ENCODE peak calls at places on chromosome 20, in eight cellular contexts. One of them, this sample, is unnamed.

GRCh38 chr20:64114356-64114971 is 7.1 kb upstream of the NPBWR2 start:
- DNase-seq in tibial nerve: no peak
- DNase-seq in effector memory CD4-positive, alpha-beta T cell: no peak
- DNase-seq in mesenchymal stem cell: no peak
- DNase-seq in keratinocyte: no peak
- DNase-seq in neural progenitor cell: no peak
- DNase-seq in heart right ventricle: no peak
- DNase-seq in mesendoderm: no peak
- DNase-seq in this sample: no peak

GRCh38 chr20:53907968-53908751 is 162.2 kb downstream of the BCAS1 start:
- DNase-seq in tibial nerve: no peak
- DNase-seq in effector memory CD4-positive, alpha-beta T cell: no peak
- DNase-seq in mesenchymal stem cell: no peak
- DNase-seq in keratinocyte: no peak
- DNase-seq in neural progenitor cell: no peak
- DNase-seq in heart right ventricle: no peak
- DNase-seq in mesendoderm: no peak
- DNase-seq in this sample: no peak

GRCh38 chr20:57124346-57124745 is 142.1 kb downstream of the BMP7 start:
- DNase-seq in tibial nerve: no peak
- DNase-seq in effector memory CD4-positive, alpha-beta T cell: no peak
- DNase-seq in mesenchymal stem cell: no peak
- DNase-seq in keratinocyte: no peak
- DNase-seq in neural progenitor cell: no peak
- DNase-seq in heart right ventricle: no peak
- DNase-seq in mesendoderm: no peak
- DNase-seq in this sample: no peak

GRCh38 chr20:4170621-4171537 is 155.5 kb upstream of the RNF24 start:
- DNase-seq in tibial nerve: no peak
- DNase-seq in effector memory CD4-positive, alpha-beta T cell: no peak
- DNase-seq in mesenchymal stem cell: peak; percentile 52
- DNase-seq in keratinocyte: no peak
- DNase-seq in neural progenitor cell: peak; percentile 55
- DNase-seq in heart right ventricle: no peak
- DNase-seq in mesendoderm: no peak
- DNase-seq in this sample: no peak

GRCh38 chr20:4962257-4962855 is 39.0 kb downstream of the SLC23A2 start:
- DNase-seq in tibial nerve: no peak
- DNase-seq in effector memory CD4-positive, alpha-beta T cell: peak; percentile 2
- DNase-seq in mesenchymal stem cell: no peak
- DNase-seq in keratinocyte: no peak
- DNase-seq in neural progenitor cell: no peak
- DNase-seq in heart right ventricle: no peak
- DNase-seq in mesendoderm: peak; percentile 52
- DNase-seq in this sample: no peak

GRCh38 chr20:52847739-52848359 is 124.3 kb upstream of the TSHZ2 start:
- DNase-seq in tibial nerve: no peak
- DNase-seq in effector memory CD4-positive, alpha-beta T cell: no peak
- DNase-seq in mesenchymal stem cell: no peak
- DNase-seq in keratinocyte: no peak
- DNase-seq in neural progenitor cell: peak; percentile 11
- DNase-seq in heart right ventricle: no peak
- DNase-seq in mesendoderm: no peak
- DNase-seq in this sample: no peak

GRCh38 chr20:1524004-1524403 is 32.8 kb upstream of the SIRPB2 start:
- DNase-seq in tibial nerve: no peak
- DNase-seq in effector memory CD4-positive, alpha-beta T cell: no peak
- DNase-seq in mesenchymal stem cell: no peak
- DNase-seq in keratinocyte: no peak
- DNase-seq in neural progenitor cell: no peak
- DNase-seq in heart right ventricle: no peak
- DNase-seq in mesendoderm: no peak
- DNase-seq in this sample: no peak

GRCh38 chr20:11332376-11332775 is 585.3 kb upstream of the BTBD3 start:
- DNase-seq in tibial nerve: no peak
- DNase-seq in effector memory CD4-positive, alpha-beta T cell: no peak
- DNase-seq in mesenchymal stem cell: no peak
- DNase-seq in keratinocyte: no peak
- DNase-seq in neural progenitor cell: no peak
- DNase-seq in heart right ventricle: no peak
- DNase-seq in mesendoderm: no peak
- DNase-seq in this sample: no peak

GRCh38 chr20:19621072-19621471 is 137.0 kb upstream of the RIN2 start:
- DNase-seq in tibial nerve: no peak
- DNase-seq in effector memory CD4-positive, alpha-beta T cell: no peak
- DNase-seq in mesenchymal stem cell: no peak
- DNase-seq in keratinocyte: no peak
- DNase-seq in neural progenitor cell: no peak
- DNase-seq in heart right ventricle: no peak
- DNase-seq in mesendoderm: peak; percentile 50
- DNase-seq in this sample: no peak

GRCh38 chr20:57654998-57655811 is 35.0 kb upstream of the ZBP1 start:
- DNase-seq in tibial nerve: peak; percentile 5
- DNase-seq in effector memory CD4-positive, alpha-beta T cell: no peak
- DNase-seq in mesenchymal stem cell: no peak
- DNase-seq in keratinocyte: no peak
- DNase-seq in neural progenitor cell: no peak
- DNase-seq in heart right ventricle: peak; percentile 3
- DNase-seq in mesendoderm: peak; percentile 46
- DNase-seq in this sample: no peak

GRCh38 chr20:23106271-23106851 is 20.2 kb upstream of the CD93 start:
- DNase-seq in tibial nerve: no peak
- DNase-seq in effector memory CD4-positive, alpha-beta T cell: no peak
- DNase-seq in mesenchymal stem cell: peak; percentile 86
- DNase-seq in keratinocyte: no peak
- DNase-seq in neural progenitor cell: no peak
- DNase-seq in heart right ventricle: peak; percentile 44
- DNase-seq in mesendoderm: no peak
- DNase-seq in this sample: no peak

GRCh38 chr20:8414611-8415274 is 282.7 kb downstream of the PLCB1 start:
- DNase-seq in tibial nerve: no peak
- DNase-seq in effector memory CD4-positive, alpha-beta T cell: no peak
- DNase-seq in mesenchymal stem cell: peak; percentile 65
- DNase-seq in keratinocyte: no peak
- DNase-seq in neural progenitor cell: no peak
- DNase-seq in heart right ventricle: no peak
- DNase-seq in mesendoderm: no peak
- DNase-seq in this sample: no peak

GRCh38 chr20:49230575-49231211 is 11.5 kb downstream of the DDX27 start:
- DNase-seq in tibial nerve: no peak
- DNase-seq in effector memory CD4-positive, alpha-beta T cell: no peak
- DNase-seq in mesenchymal stem cell: peak; percentile 69
- DNase-seq in keratinocyte: no peak
- DNase-seq in neural progenitor cell: no peak
- DNase-seq in heart right ventricle: no peak
- DNase-seq in mesendoderm: peak; percentile 87
- DNase-seq in this sample: no peak

GRCh38 chr20:33875534-33876026 is 64.4 kb downstream of the CHMP4B start:
- DNase-seq in tibial nerve: no peak
- DNase-seq in effector memory CD4-positive, alpha-beta T cell: no peak
- DNase-seq in mesenchymal stem cell: no peak
- DNase-seq in keratinocyte: no peak
- DNase-seq in neural progenitor cell: no peak
- DNase-seq in heart right ventricle: no peak
- DNase-seq in mesendoderm: no peak
- DNase-seq in this sample: no peak

GRCh38 chr20:34045294-34045693 is 51.6 kb downstream of the RALY start:
- DNase-seq in tibial nerve: peak; percentile 64
- DNase-seq in effector memory CD4-positive, alpha-beta T cell: no peak
- DNase-seq in mesenchymal stem cell: no peak
- DNase-seq in keratinocyte: no peak
- DNase-seq in neural progenitor cell: no peak
- DNase-seq in heart right ventricle: peak; percentile 70
- DNase-seq in mesendoderm: no peak
- DNase-seq in this sample: no peak

GRCh38 chr20:36728986-36729385 is 16.9 kb downstream of the NDRG3 start:
- DNase-seq in tibial nerve: no peak
- DNase-seq in effector memory CD4-positive, alpha-beta T cell: no peak
- DNase-seq in mesenchymal stem cell: peak; percentile 15
- DNase-seq in keratinocyte: no peak
- DNase-seq in neural progenitor cell: peak; percentile 40
- DNase-seq in heart right ventricle: no peak
- DNase-seq in mesendoderm: peak; percentile 84
- DNase-seq in this sample: no peak

GRCh38 chr20:41141153-41141815 is 3.9 kb downstream of the PLCG1 start:
- DNase-seq in tibial nerve: peak; percentile 34
- DNase-seq in effector memory CD4-positive, alpha-beta T cell: no peak
- DNase-seq in mesenchymal stem cell: peak; percentile 90
- DNase-seq in keratinocyte: no peak
- DNase-seq in neural progenitor cell: no peak
- DNase-seq in heart right ventricle: peak; percentile 77
- DNase-seq in mesendoderm: no peak
- DNase-seq in this sample: no peak

GRCh38 chr20:41142241-41142640 is 4.9 kb downstream of the PLCG1 start:
- DNase-seq in tibial nerve: no peak
- DNase-seq in effector memory CD4-positive, alpha-beta T cell: no peak
- DNase-seq in mesenchymal stem cell: no peak
- DNase-seq in keratinocyte: no peak
- DNase-seq in neural progenitor cell: no peak
- DNase-seq in heart right ventricle: no peak
- DNase-seq in mesendoderm: no peak
- DNase-seq in this sample: peak; percentile 33

GRCh38 chr20:41142914-41143313 is 5.6 kb downstream of the PLCG1 start:
- DNase-seq in tibial nerve: no peak
- DNase-seq in effector memory CD4-positive, alpha-beta T cell: peak; percentile 22
- DNase-seq in mesenchymal stem cell: no peak
- DNase-seq in keratinocyte: no peak
- DNase-seq in neural progenitor cell: no peak
- DNase-seq in heart right ventricle: no peak
- DNase-seq in mesendoderm: no peak
- DNase-seq in this sample: no peak

GRCh38 chr20:41145317-41145716 is 8.0 kb downstream of the PLCG1 start:
- DNase-seq in tibial nerve: no peak
- DNase-seq in effector memory CD4-positive, alpha-beta T cell: no peak
- DNase-seq in mesenchymal stem cell: no peak
- DNase-seq in keratinocyte: no peak
- DNase-seq in neural progenitor cell: no peak
- DNase-seq in heart right ventricle: no peak
- DNase-seq in mesendoderm: no peak
- DNase-seq in this sample: no peak

GRCh38 chr20:41143354-41143753 is 6.0 kb downstream of the PLCG1 start:
- DNase-seq in tibial nerve: no peak
- DNase-seq in effector memory CD4-positive, alpha-beta T cell: no peak
- DNase-seq in mesenchymal stem cell: no peak
- DNase-seq in keratinocyte: no peak
- DNase-seq in neural progenitor cell: no peak
- DNase-seq in heart right ventricle: no peak
- DNase-seq in mesendoderm: no peak
- DNase-seq in this sample: no peak
- H3K4me1 ChIP-seq in tibial nerve: no peaks in the 10 kb centered on the region
- H3K4me1 ChIP-seq in effector memory CD4-positive, alpha-beta T cell: peaks cover 87% of the 10 kb centered on the region
- H3K4me1 ChIP-seq in mesenchymal stem cell: peaks cover 43% of the 10 kb centered on the region
- H3K4me1 ChIP-seq in keratinocyte: peaks cover 18% of the 10 kb centered on the region
- H3K4me1 ChIP-seq in neural progenitor cell: peaks cover 42% of the 10 kb centered on the region
- H3K4me1 ChIP-seq in heart right ventricle: peaks cover 97% of the 10 kb centered on the region
- H3K4me1 ChIP-seq in mesendoderm: peaks cover 18% of the 10 kb centered on the region
- H3K4me1 ChIP-seq in this sample: peaks cover 25% of the 10 kb centered on the region

GRCh38 chr20:24586523-24586840 is 117.1 kb downstream of the SYNDIG1 start:
- DNase-seq in tibial nerve: no peak
- DNase-seq in effector memory CD4-positive, alpha-beta T cell: no peak
- DNase-seq in mesenchymal stem cell: no peak
- DNase-seq in keratinocyte: no peak
- DNase-seq in neural progenitor cell: no peak
- DNase-seq in heart right ventricle: no peak
- DNase-seq in mesendoderm: no peak
- DNase-seq in this sample: no peak

GRCh38 chr20:24587384-24588046 is 118.1 kb downstream of the SYNDIG1 start:
- DNase-seq in tibial nerve: no peak
- DNase-seq in effector memory CD4-positive, alpha-beta T cell: no peak
- DNase-seq in mesenchymal stem cell: no peak
- DNase-seq in keratinocyte: no peak
- DNase-seq in neural progenitor cell: no peak
- DNase-seq in heart right ventricle: no peak
- DNase-seq in mesendoderm: no peak
- DNase-seq in this sample: no peak

GRCh38 chr20:24584538-24585356 is 115.3 kb downstream of the SYNDIG1 start:
- DNase-seq in tibial nerve: no peak
- DNase-seq in effector memory CD4-positive, alpha-beta T cell: no peak
- DNase-seq in mesenchymal stem cell: no peak
- DNase-seq in keratinocyte: no peak
- DNase-seq in neural progenitor cell: no peak
- DNase-seq in heart right ventricle: no peak
- DNase-seq in mesendoderm: no peak
- DNase-seq in this sample: no peak

GRCh38 chr20:24584078-24584477 is 114.6 kb downstream of the SYNDIG1 start:
- DNase-seq in tibial nerve: no peak
- DNase-seq in effector memory CD4-positive, alpha-beta T cell: no peak
- DNase-seq in mesenchymal stem cell: no peak
- DNase-seq in keratinocyte: no peak
- DNase-seq in neural progenitor cell: no peak
- DNase-seq in heart right ventricle: no peak
- DNase-seq in mesendoderm: no peak
- DNase-seq in this sample: no peak

GRCh38 chr20:24585796-24586522 is 116.5 kb downstream of the SYNDIG1 start:
- DNase-seq in tibial nerve: no peak
- DNase-seq in effector memory CD4-positive, alpha-beta T cell: no peak
- DNase-seq in mesenchymal stem cell: no peak
- DNase-seq in keratinocyte: no peak
- DNase-seq in neural progenitor cell: no peak
- DNase-seq in heart right ventricle: no peak
- DNase-seq in mesendoderm: no peak
- DNase-seq in this sample: no peak
- H3K4me1 ChIP-seq in tibial nerve: no peaks in the 10 kb centered on the region
- H3K4me1 ChIP-seq in effector memory CD4-positive, alpha-beta T cell: no peaks in the 10 kb centered on the region
- H3K4me1 ChIP-seq in mesenchymal stem cell: peaks cover 17% of the 10 kb centered on the region
- H3K4me1 ChIP-seq in keratinocyte: no peaks in the 10 kb centered on the region
- H3K4me1 ChIP-seq in neural progenitor cell: no peaks in the 10 kb centered on the region
- H3K4me1 ChIP-seq in heart right ventricle: no peaks in the 10 kb centered on the region
- H3K4me1 ChIP-seq in mesendoderm: no peaks in the 10 kb centered on the region
- H3K4me1 ChIP-seq in this sample: no peaks in the 10 kb centered on the region

DNA sequence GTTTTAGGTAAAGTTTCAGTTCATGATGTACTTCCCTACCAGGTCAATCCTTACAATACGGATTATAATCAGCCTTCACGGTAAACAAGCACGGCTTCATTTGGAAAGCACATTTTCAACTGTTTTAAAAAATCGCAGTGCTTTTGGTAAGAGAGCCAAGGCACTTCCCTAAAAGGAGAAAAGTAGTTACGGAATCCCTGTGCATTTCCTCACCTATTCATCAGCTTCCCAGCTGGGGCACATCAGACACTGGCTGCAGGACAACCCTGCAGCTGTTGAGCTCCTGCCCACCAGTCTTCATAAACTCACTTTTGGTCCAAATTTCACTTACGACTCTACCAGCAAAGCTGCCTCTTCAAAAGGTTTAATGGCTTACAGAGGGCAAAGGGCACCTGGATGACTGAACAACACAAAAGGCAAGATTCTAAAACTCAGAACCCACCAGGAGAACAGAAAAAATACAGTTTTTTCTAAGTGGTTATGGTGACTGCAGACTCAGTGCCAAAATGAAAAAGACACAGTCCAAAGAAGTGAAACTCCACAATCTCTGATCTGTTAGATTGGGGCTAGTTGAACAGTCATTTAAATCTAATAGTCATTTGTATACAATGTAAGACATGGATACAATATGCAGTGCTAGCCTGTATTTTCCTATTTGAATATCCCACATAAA is 7.5 kb downstream of the SNX5 start:
- DNase-seq in tibial nerve: no peak
- DNase-seq in effector memory CD4-positive, alpha-beta T cell: no peak
- DNase-seq in mesenchymal stem cell: peak; percentile 37
- DNase-seq in keratinocyte: no peak
- DNase-seq in neural progenitor cell: no peak
- DNase-seq in heart right ventricle: no peak
- DNase-seq in mesendoderm: no peak
- DNase-seq in this sample: no peak
- H3K4me1 ChIP-seq in tibial nerve: no peaks in the 10 kb centered on the region
- H3K4me1 ChIP-seq in effector memory CD4-positive, alpha-beta T cell: peaks cover 45% of the 10 kb centered on the region
- H3K4me1 ChIP-seq in mesenchymal stem cell: peaks cover 22% of the 10 kb centered on the region
- H3K4me1 ChIP-seq in keratinocyte: peaks cover 39% of the 10 kb centered on the region
- H3K4me1 ChIP-seq in neural progenitor cell: peaks cover 49% of the 10 kb centered on the region
- H3K4me1 ChIP-seq in heart right ventricle: peaks cover 92% of the 10 kb centered on the region
- H3K4me1 ChIP-seq in mesendoderm: peaks cover 32% of the 10 kb centered on the region
- H3K4me1 ChIP-seq in this sample: peaks cover 73% of the 10 kb centered on the region

GRCh38 chr20:62737971-62738881 is 29.6 kb downstream of the NTSR1 start:
- DNase-seq in tibial nerve: no peak
- DNase-seq in effector memory CD4-positive, alpha-beta T cell: no peak
- DNase-seq in mesenchymal stem cell: no peak
- DNase-seq in keratinocyte: no peak
- DNase-seq in neural progenitor cell: peak; percentile 41
- DNase-seq in heart right ventricle: no peak
- DNase-seq in mesendoderm: no peak
- DNase-seq in this sample: peak; percentile 19
- H3K4me1 ChIP-seq in tibial nerve: no peaks in the 10 kb centered on the region
- H3K4me1 ChIP-seq in effector memory CD4-positive, alpha-beta T cell: peaks cover 40% of the 10 kb centered on the region
- H3K4me1 ChIP-seq in mesenchymal stem cell: peaks cover 45% of the 10 kb centered on the region
- H3K4me1 ChIP-seq in keratinocyte: peaks cover 52% of the 10 kb centered on the region
- H3K4me1 ChIP-seq in neural progenitor cell: peaks cover 5% of the 10 kb centered on the region
- H3K4me1 ChIP-seq in heart right ventricle: no peaks in the 10 kb centered on the region
- H3K4me1 ChIP-seq in mesendoderm: no peaks in the 10 kb centered on the region
- H3K4me1 ChIP-seq in this sample: peaks cover 8% of the 10 kb centered on the region

This sample was measured in mucosa of descending colon.